ENCODE peak calls at places on chromosomes 1 and 21, in four cellular contexts. J is mesendoderm, I is IMR-90, Q is H1. A is an unnamed sample.
A peak's percentile ranks its signal among the peaks of the same experiment; 100 is the strongest.

GRCh38 chr1:24898152-24898908 is 31.7 kb downstream of the RUNX3 start:
- DNase-seq in J (peak; percentile 55), I (peak; percentile 12), Q (peak; percentile 10), A (peak; percentile 85)

GRCh38 chr1:206117151-206117948 is at the start of gene AVPR1B:
- DNase-seq in J (peak; percentile 63), I (peak; percentile 15), Q (peak; percentile 21), A (peak; percentile 74)

GRCh38 chr1:65421341-65422174 is 1.1 kb downstream of the LEPR start:
- DNase-seq in J (no peak), I (peak; percentile 23), Q (no peak), A (no peak)

GRCh38 chr21:40567511-40567910 is 279.4 kb downstream of the DSCAM start:
- DNase-seq in J (peak; percentile 84), I (no peak), Q (no peak), A (no peak)

GRCh38 chr1:236512019-236512418 is 11.8 kb upstream of the LGALS8 start:
- DNase-seq in J (no peak), I (no peak), Q (no peak), A (no peak)

GRCh38 chr1:176243746-176244145 is 36.7 kb upstream of the COP1 start:
- DNase-seq in J (no peak), I (peak; percentile 62), Q (no peak), A (no peak)

GRCh38 chr1:86089765-86090164 is 66.8 kb downstream of the COL24A1 start:
- DNase-seq in J (no peak), I (no peak), Q (no peak), A (no peak)

GRCh38 chr1:97563926-97564325 is 356.9 kb downstream of the DPYD start:
- DNase-seq in J (no peak), I (no peak), Q (no peak), A (no peak)

GRCh38 chr1:247303211-247303610 is 28.5 kb downstream of the ZNF496 start:
- DNase-seq in J (no peak), I (no peak), Q (no peak), A (no peak)

GRCh38 chr1:107058245-107059032 is 2.0 kb downstream of the PRMT6 start:
- DNase-seq in J (peak; percentile 5), I (no peak), Q (no peak), A (no peak)

GRCh38 chr1:117284408-117285215 is 73.9 kb upstream of the VTCN1 start:
- DNase-seq in J (peak; percentile 88), I (peak; percentile 79), Q (no peak), A (peak; percentile 33)

GRCh38 chr1:23581219-23581618 is 21.9 kb upstream of the ID3 start:
- DNase-seq in J (no peak), I (peak; percentile 96), Q (no peak), A (no peak)

GRCh38 chr1:241639040-241639652 is 1.0 kb downstream of the CHML start:
- DNase-seq in J (no peak), I (peak; percentile 23), Q (no peak), A (no peak)

GRCh38 chr1:30940541-30940940 is 32.0 kb upstream of the SDC3 start:
- DNase-seq in J (no peak), I (no peak), Q (no peak), A (no peak)

DNA sequence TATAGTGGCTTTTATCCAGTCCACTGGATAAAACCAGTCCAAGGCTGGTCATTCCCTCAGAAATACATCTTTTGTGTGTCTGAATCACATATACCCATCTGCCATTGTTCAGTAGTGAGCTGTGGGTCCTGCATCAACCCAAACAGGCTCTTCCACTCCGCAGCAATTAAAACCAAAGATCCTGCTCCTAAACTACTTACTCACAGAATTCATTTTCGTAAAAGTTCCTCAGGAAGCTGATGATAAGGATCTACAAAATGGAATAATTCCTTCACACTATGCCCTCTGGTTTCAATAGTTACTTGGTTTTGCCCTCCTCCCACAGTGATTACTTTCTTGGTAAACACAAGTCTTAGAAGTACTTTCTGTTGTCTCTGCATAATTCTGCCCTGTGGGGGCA is 5.1 kb upstream of the MFSD2A start:
- DNase-seq in J (peak; percentile 18), I (no peak), Q (no peak), A (no peak)
- H3K9ac ChIP-seq in J (no peak overlapping the region), I (no peak overlapping the region), Q (no peak overlapping the region), A (no peak overlapping the region)

DNA sequence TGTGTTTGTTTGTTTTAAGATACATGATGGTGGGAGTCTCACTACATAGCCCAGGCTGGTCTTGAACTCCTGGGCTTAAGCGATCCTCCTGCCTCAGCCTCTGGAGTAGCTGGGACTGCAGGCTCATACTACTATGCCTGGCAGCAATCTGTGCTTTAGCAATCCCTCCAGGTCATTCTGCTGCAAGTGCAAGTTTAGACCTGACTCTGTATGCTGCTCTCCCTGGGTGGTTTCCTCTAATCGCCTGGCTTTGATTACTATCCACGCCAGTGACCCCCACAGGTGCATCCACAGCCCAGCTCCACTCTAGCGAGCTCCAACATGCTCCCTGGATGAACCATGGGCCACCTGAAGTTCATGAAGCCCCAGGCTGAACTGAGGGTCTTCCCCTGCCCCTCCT is 15.5 kb upstream of the PABPC4 start:
- DNase-seq in J (no peak), I (no peak), Q (no peak), A (no peak)
- H3K56ac ChIP-seq in J (no peak overlapping the region), I (no peak overlapping the region), Q (no peak overlapping the region), A (no peak overlapping the region)

DNA sequence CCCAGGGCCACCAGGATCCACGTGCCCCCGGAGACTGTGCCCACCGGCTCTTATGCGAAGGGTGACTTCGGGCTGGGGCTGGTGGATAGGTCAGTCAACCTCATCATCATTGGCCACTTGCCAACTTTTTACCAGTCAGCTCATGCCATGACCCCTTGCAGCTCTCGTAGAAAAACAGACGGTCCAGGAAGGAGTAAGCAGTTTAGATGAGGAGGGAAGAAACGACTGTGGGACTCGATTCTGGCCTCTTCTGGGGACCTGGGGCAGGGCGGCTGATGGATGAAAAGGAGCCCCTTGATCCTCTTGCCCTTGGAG is 41.0 kb downstream of the UBASH3A start:
- DNase-seq in J (no peak), I (no peak), Q (no peak), A (no peak)
- H3K9ac ChIP-seq in J (no peak overlapping the region), I (no peak overlapping the region), Q (no peak overlapping the region), A (no peak overlapping the region)

DNA sequence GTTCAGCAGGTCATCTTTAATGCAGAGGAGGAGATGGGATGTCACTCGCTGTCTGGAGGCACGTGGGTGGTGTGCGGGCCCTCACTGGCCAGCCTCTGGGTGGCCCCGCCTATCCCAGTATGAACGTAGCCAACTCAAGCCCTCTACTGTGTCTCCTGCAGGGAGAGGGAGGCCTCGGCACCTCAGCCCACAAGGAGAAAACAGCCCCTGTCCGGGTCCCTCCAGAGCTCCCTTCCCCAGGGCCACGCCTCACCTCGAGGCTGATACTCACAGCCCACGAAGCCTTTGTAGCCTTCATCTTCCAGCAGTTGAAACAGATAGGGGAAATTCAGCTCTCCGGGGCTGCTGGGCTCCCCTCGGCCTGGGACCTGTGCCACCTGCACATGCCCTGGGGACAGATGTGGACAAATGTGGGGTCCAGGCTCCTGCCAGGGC is 2.6 kb downstream of the HYI start:
- DNase-seq in J (no peak), I (no peak), Q (no peak), A (peak; percentile 17)
- H3K56ac ChIP-seq in J (no peak overlapping the region), I (no peak overlapping the region), Q (no peak overlapping the region), A (no peak overlapping the region)

GRCh38 chr1:29272171-29272907 is 36.0 kb downstream of the PTPRU start:
- DNase-seq in J (no peak), I (no peak), Q (no peak), A (no peak)

GRCh38 chr1:29269356-29269755 is 33.0 kb downstream of the PTPRU start:
- DNase-seq in J (no peak), I (no peak), Q (no peak), A (no peak)

GRCh38 chr1:29275435-29275834 is 39.1 kb downstream of the PTPRU start:
- DNase-seq in J (no peak), I (no peak), Q (no peak), A (no peak)

GRCh38 chr1:29270881-29271390 is 34.6 kb downstream of the PTPRU start:
- DNase-seq in J (no peak), I (no peak), Q (no peak), A (no peak)

GRCh38 chr1:29271724-29272123 is 35.4 kb downstream of the PTPRU start:
- DNase-seq in J (peak; percentile 97), I (peak; percentile 65), Q (peak; percentile 73), A (peak; percentile 89)
- H3K9ac ChIP-seq in J (no peak overlapping the region), I (peak overlapping the region; percentile 23), Q (no peak overlapping the region), A (no peak overlapping the region)

GRCh38 chr1:52659851-52660596 is 27.1 kb downstream of the SHISAL2A start:
- DNase-seq in J (peak; percentile 82), I (no peak), Q (peak; percentile 53), A (peak; percentile 49)
- H3K56ac ChIP-seq in J (peak overlapping the region; percentile 46), I (no peak overlapping the region), Q (no peak overlapping the region), A (no peak overlapping the region)

DNA sequence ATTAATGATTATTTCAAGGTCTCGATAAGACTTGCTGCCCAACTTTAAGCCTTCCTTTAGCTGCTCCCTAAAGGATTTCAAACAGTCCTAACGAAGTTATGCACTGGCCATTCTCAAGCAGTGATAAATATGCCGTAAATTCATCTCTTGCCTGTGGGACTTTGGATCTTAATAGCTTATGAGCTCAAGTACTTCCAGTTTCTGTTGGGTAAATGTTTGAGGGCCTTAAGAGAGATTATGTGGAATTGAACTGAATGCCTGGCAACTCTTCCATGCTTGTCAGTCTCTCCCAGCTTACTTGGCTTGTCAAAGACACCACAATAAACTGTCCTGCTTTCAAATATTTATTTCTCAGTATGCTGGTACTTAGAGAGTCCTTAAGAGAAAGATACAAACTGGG is 3.5 kb upstream of the OR10J4 start:
- DNase-seq in J (no peak), I (no peak), Q (no peak), A (no peak)
- H3K9ac ChIP-seq in J (no peak overlapping the region), I (no peak overlapping the region), Q (no peak overlapping the region), A (no peak overlapping the region)

GRCh38 chr21:16072176-16072575 is 342.4 kb downstream of the USP25 start:
- DNase-seq in J (no peak), I (no peak), Q (no peak), A (no peak)
- H3K56ac ChIP-seq in J (no peak overlapping the region), I (no peak overlapping the region), Q (no peak overlapping the region), A (no peak overlapping the region)

GRCh38 chr1:114145504-114146160 is 8.0 kb downstream of the SYT6 start:
- DNase-seq in J (peak; percentile 80), I (no peak), Q (no peak), A (no peak)
- H3K9ac ChIP-seq in J (no peak overlapping the region), I (no peak overlapping the region), Q (no peak overlapping the region), A (no peak overlapping the region)

GRCh38 chr1:113579256-113580018 is 179.8 kb downstream of the PHTF1 start:
- DNase-seq in J (no peak), I (peak; percentile 7), Q (no peak), A (no peak)

GRCh38 chr1:113576271-113576670 is 183.0 kb downstream of the PHTF1 start:
- DNase-seq in J (no peak), I (no peak), Q (no peak), A (no peak)

DNA sequence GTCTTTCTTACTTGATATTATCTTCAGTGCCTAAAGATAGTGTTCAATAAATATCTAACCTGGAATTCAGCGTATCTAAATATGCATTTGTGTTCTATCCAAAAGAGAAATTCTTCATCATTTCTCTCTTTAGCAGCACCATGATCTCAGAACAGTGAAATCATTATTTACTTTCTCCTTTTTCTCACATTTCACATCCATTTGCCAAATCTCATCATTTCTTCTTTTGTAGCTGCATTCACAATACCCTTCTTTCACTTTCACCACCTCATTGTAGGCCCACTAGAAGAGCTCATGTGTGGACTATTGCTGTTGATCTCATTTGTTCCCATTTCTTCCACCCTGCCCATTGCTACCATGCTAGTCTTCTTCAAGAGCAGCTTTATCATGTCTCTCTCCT is 178.0 kb downstream of the PHTF1 start:
- DNase-seq in J (no peak), I (no peak), Q (no peak), A (no peak)
- H3K56ac ChIP-seq in J (no peak overlapping the region), I (no peak overlapping the region), Q (no peak overlapping the region), A (no peak overlapping the region)

A was measured in H9.